ENCODE peak calls at places on chromosome 21, in four cellular contexts. One of them, this sample, is unnamed.

GRCh38 chr21:16563795-16564194 is 834.0 kb downstream of the USP25 start:
- DNase-seq in GM03348: peak; percentile 45
- DNase-seq in aorta: no peak
- DNase-seq in activated CD8-positive, alpha-beta memory T cell treated with anti-CD3 and anti-CD28 coated beads for 1 hour: no peak
- DNase-seq in this sample: no peak

GRCh38 chr21:42475526-42476492 is 20.2 kb downstream of the RSPH1 start:
- DNase-seq in activated CD8-positive, alpha-beta memory T cell treated with anti-CD3 and anti-CD28 coated beads for 1 hour: no peak
- DNase-seq in aorta: no peak
- DNase-seq in GM03348: no peak
- DNase-seq in this sample: no peak

GRCh38 chr21:42258885-42259407 is 40.0 kb downstream of the ABCG1 start:
- DNase-seq in aorta: no peak
- DNase-seq in activated CD8-positive, alpha-beta memory T cell treated with anti-CD3 and anti-CD28 coated beads for 1 hour: no peak
- DNase-seq in GM03348: no peak
- DNase-seq in this sample: no peak

GRCh38 chr21:20257052-20257451 is 741.2 kb upstream of the NCAM2 start:
- DNase-seq in activated CD8-positive, alpha-beta memory T cell treated with anti-CD3 and anti-CD28 coated beads for 1 hour: no peak
- DNase-seq in GM03348: no peak
- DNase-seq in aorta: no peak
- DNase-seq in this sample: no peak

GRCh38 chr21:32392880-32393676 is at the start of gene URB1:
- DNase-seq in aorta: peak; percentile 94
- DNase-seq in activated CD8-positive, alpha-beta memory T cell treated with anti-CD3 and anti-CD28 coated beads for 1 hour: peak; percentile 81
- DNase-seq in GM03348: peak; percentile 98
- DNase-seq in this sample: no peak

GRCh38 chr21:36203603-36203889 is 46.9 kb downstream of the DOP1B start:
- DNase-seq in GM03348: peak; percentile 93
- DNase-seq in aorta: no peak
- DNase-seq in activated CD8-positive, alpha-beta memory T cell treated with anti-CD3 and anti-CD28 coated beads for 1 hour: no peak
- DNase-seq in this sample: peak; percentile 46

GRCh38 chr21:14358775-14359174 is 24.2 kb downstream of the HSPA13 start:
- DNase-seq in activated CD8-positive, alpha-beta memory T cell treated with anti-CD3 and anti-CD28 coated beads for 1 hour: no peak
- DNase-seq in GM03348: no peak
- DNase-seq in aorta: no peak
- DNase-seq in this sample: no peak

GRCh38 chr21:33552999-33553598 is 10.3 kb downstream of the SON start:
- DNase-seq in aorta: no peak
- DNase-seq in GM03348: no peak
- DNase-seq in activated CD8-positive, alpha-beta memory T cell treated with anti-CD3 and anti-CD28 coated beads for 1 hour: no peak
- DNase-seq in this sample: no peak

GRCh38 chr21:20419780-20420179 is 578.4 kb upstream of the NCAM2 start:
- DNase-seq in aorta: no peak
- DNase-seq in GM03348: no peak
- DNase-seq in activated CD8-positive, alpha-beta memory T cell treated with anti-CD3 and anti-CD28 coated beads for 1 hour: no peak
- DNase-seq in this sample: no peak

GRCh38 chr21:26513212-26513611 is 59.9 kb downstream of the CYYR1 start:
- DNase-seq in aorta: peak; percentile 57
- DNase-seq in GM03348: peak; percentile 69
- DNase-seq in activated CD8-positive, alpha-beta memory T cell treated with anti-CD3 and anti-CD28 coated beads for 1 hour: no peak
- DNase-seq in this sample: no peak

GRCh38 chr21:42063578-42064521 is 7.3 kb upstream of the UMODL1 start:
- DNase-seq in aorta: no peak
- DNase-seq in GM03348: no peak
- DNase-seq in activated CD8-positive, alpha-beta memory T cell treated with anti-CD3 and anti-CD28 coated beads for 1 hour: no peak
- DNase-seq in this sample: no peak

GRCh38 chr21:15654171-15654570 is 75.6 kb upstream of the USP25 start:
- DNase-seq in activated CD8-positive, alpha-beta memory T cell treated with anti-CD3 and anti-CD28 coated beads for 1 hour: no peak
- DNase-seq in GM03348: no peak
- DNase-seq in aorta: no peak
- DNase-seq in this sample: no peak

GRCh38 chr21:41707231-41707988 is 59.4 kb downstream of the RIPK4 start:
- DNase-seq in aorta: no peak
- DNase-seq in activated CD8-positive, alpha-beta memory T cell treated with anti-CD3 and anti-CD28 coated beads for 1 hour: no peak
- DNase-seq in GM03348: no peak
- DNase-seq in this sample: no peak

GRCh38 chr21:41425954-41426655 is at the start of gene MX1:
- DNase-seq in aorta: peak; percentile 83
- DNase-seq in GM03348: peak; percentile 55
- DNase-seq in activated CD8-positive, alpha-beta memory T cell treated with anti-CD3 and anti-CD28 coated beads for 1 hour: peak; percentile 62
- DNase-seq in this sample: no peak

This sample was measured in BJ.